ENCODE peak calls at places on chromosomes 13 and 19, in eight cellular contexts. J is H1, I is fibroblast of the aortic adventitia, Z is HFFc6, V is GM12865, W is GM20000, X is tibial artery, N is foreskin fibroblast. U is an unnamed sample.
A peak's percentile ranks its signal among the peaks of the same experiment; 100 is the strongest.

GRCh38 chr13:71015021-71015420 is 852.0 kb downstream of the DACH1 start:
- DNase-seq in V (no peak), I (no peak), Z (no peak), X (no peak), N (no peak), W (no peak), J (no peak), U (no peak)

GRCh38 chr19:10679743-10680142 is 21.5 kb upstream of the QTRT1 start:
- DNase-seq in Z (no peak), V (no peak), X (no peak), N (no peak), I (no peak), W (no peak), J (no peak), U (no peak)

GRCh38 chr19:35213678-35214632 is 14.6 kb downstream of the FAM187B start:
- DNase-seq in N (peak; percentile 52), W (peak; percentile 34), V (peak; percentile 96), J (no peak), X (peak; percentile 76), I (peak; percentile 77), Z (peak; percentile 68), U (no peak)

GRCh38 chr19:47637550-47637949 is 28.6 kb downstream of the BICRA start:
- DNase-seq in N (peak; percentile 29), V (no peak), W (no peak), Z (no peak), J (no peak), X (no peak), I (peak; percentile 14), U (no peak)

GRCh38 chr19:53333071-53333465 is 481 bp upstream of the ZNF845 start:
- DNase-seq in X (peak; percentile 68), N (peak; percentile 41), Z (no peak), J (no peak), W (no peak), I (no peak), V (peak; percentile 7), U (no peak)

GRCh38 chr13:41428155-41428554 is 29.2 kb upstream of the RGCC start:
- DNase-seq in J (no peak), N (no peak), X (no peak), W (peak; percentile 15), Z (no peak), I (no peak), V (no peak), U (no peak)

GRCh38 chr19:14383556-14383897 is 2.3 kb downstream of the ADGRE5 start:
- DNase-seq in Z (no peak), J (no peak), X (no peak), V (no peak), W (no peak), N (no peak), I (peak; percentile 51), U (no peak)

GRCh38 chr13:32645854-32646253 is 59.6 kb downstream of the PDS5B start:
- DNase-seq in V (peak; percentile 76), X (no peak), I (no peak), N (no peak), J (no peak), W (no peak), Z (no peak), U (no peak)

GRCh38 chr19:4144666-4145261 is 8.7 kb upstream of the CREB3L3 start:
- DNase-seq in V (no peak), W (no peak), J (no peak), I (peak; percentile 88), N (peak; percentile 60), Z (peak; percentile 7), X (no peak), U (no peak)

GRCh38 chr19:38587562-38587961 is 30.2 kb downstream of the MAP4K1 start:
- DNase-seq in I (no peak), N (no peak), V (no peak), W (no peak), X (no peak), Z (no peak), J (no peak), U (no peak)

GRCh38 chr13:97946951-97947588 is 6.4 kb upstream of the IPO5 start:
- DNase-seq in J (no peak), V (no peak), I (peak; percentile 94), N (peak; percentile 86), W (no peak), Z (peak; percentile 85), X (no peak), U (peak; percentile 48)

GRCh38 chr13:59823495-59823894 is 340.2 kb downstream of the DIAPH3 start:
- DNase-seq in X (no peak), J (no peak), Z (peak; percentile 64), N (peak; percentile 70), V (no peak), I (peak; percentile 48), W (no peak), U (no peak)

GRCh38 chr19:8161135-8161646 is 11.8 kb upstream of the FBN3 start:
- DNase-seq in V (peak; percentile 69), I (peak; percentile 7), W (peak; percentile 27), Z (no peak), N (no peak), J (no peak), X (no peak), U (no peak)

GRCh38 chr19:7126132-7126531 is 56.6 kb downstream of the ZNF557 start:
- DNase-seq in J (no peak), I (no peak), X (no peak), W (no peak), Z (no peak), N (no peak), V (no peak), U (no peak)

GRCh38 chr19:39544201-39544903 is 4.4 kb upstream of the EID2 start:
- DNase-seq in Z (peak; percentile 14), J (no peak), I (peak; percentile 15), X (no peak), N (peak; percentile 14), W (no peak), V (no peak), U (no peak)

GRCh38 chr13:67283602-67284001 is 53.5 kb upstream of the PCDH9 start:
- DNase-seq in X (no peak), W (no peak), V (no peak), N (no peak), I (no peak), J (no peak), Z (no peak), U (no peak)

GRCh38 chr19:5547881-5548280 is 19.9 kb downstream of the TINCR start:
- DNase-seq in Z (peak; percentile 46), X (no peak), J (no peak), V (peak; percentile 19), W (peak; percentile 56), I (peak; percentile 52), N (peak; percentile 36), U (no peak)
- TF ChIP-seq CTCF in Z (peak; percentile 74), X (no peak), J (peak; percentile 89), V (peak; percentile 30), W (no peak), I (peak; percentile 73), N (peak; percentile 48), U (peak; percentile 61)

DNA sequence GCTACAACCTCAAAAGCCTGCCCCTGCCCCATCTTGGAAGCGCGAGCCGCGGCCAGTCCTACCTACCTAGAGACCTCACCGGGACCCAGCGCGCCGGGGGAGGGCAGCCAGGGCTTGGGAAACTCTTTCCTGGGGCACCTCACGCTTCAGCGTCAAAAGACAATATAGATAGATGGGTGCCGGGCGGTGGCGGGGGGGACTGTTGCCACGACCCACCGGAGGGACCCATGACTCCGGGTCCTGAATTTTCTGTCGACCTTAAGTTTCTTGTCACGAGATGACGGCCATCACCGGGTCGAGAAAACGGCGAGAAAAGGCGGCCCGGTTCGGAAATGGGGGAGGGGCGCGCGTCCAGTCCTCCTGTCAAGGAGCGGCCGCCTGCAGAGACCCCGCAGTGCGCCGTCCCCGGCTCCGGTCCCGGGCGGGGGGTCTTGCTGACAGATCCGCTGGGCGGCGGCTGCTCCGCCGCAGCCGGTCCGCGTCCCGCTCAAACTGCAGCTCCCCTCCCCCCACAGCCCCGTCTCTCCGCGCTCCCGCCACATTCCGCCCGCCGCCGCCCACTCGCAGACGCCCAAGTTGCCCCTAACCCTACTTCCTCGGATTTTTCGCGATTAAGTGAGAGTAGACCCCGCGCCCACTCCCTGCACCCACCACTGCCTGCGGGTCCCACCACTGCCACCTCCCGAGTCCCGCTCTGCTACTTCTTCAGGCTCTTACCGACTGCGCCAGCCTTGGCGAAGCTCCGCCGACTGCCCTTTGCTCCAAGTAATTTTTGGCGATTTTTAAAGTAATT is 66.1 kb downstream of the KCNRG start:
- DNase-seq in I (no peak), V (peak; percentile 63), X (peak; percentile 80), J (no peak), Z (no peak), N (no peak), W (peak; percentile 25), U (no peak)
- TF ChIP-seq CTCF in I (no peak), V (no peak), X (no peak), J (peak; percentile 15), Z (peak; percentile 33), N (no peak), W (no peak), U (peak; percentile 23)

DNA sequence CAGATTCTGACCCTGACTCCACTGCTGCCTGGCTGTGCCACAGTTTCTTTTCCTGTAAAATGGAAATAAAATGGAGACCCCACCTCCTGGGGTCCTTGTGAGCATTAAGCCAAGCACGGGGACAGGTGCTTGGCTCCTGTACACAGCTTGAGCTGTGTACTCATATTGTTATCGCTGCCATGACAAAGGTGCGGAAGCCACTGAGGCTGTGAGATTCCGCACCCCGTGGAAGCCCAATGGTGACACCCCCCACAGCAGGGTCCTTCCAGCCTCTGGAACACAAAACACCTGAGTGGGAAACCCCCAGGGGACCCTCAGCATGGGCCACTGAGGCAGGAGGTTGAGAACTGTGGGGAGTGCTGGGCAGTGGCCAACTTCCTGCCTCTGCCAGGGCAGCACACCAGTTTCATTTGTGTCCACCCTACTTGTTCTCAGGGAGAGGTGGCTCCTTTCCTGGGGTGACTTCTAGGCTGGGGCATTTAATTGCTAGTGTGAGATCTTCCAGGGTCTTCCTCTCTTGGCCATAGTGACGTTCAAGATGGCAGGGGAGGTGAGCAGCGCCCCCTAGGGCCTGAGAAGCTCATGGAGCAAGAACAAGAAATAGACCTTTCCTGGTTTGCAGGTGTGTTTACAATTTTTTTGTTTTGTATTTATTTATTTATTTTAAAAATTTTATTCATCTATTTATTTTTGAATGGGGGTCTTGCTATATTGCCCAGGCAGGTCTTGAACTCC is 5.4 kb upstream of the JSRP1 start:
- DNase-seq in N (no peak), V (peak; percentile 78), I (peak; percentile 34), W (no peak), J (no peak), X (no peak), Z (no peak), U (no peak)
- TF ChIP-seq CTCF in N (peak; percentile 65), V (peak; percentile 73), I (peak; percentile 61), W (peak; percentile 46), J (peak; percentile 73), X (peak; percentile 17), Z (peak; percentile 81), U (peak; percentile 45)

DNA sequence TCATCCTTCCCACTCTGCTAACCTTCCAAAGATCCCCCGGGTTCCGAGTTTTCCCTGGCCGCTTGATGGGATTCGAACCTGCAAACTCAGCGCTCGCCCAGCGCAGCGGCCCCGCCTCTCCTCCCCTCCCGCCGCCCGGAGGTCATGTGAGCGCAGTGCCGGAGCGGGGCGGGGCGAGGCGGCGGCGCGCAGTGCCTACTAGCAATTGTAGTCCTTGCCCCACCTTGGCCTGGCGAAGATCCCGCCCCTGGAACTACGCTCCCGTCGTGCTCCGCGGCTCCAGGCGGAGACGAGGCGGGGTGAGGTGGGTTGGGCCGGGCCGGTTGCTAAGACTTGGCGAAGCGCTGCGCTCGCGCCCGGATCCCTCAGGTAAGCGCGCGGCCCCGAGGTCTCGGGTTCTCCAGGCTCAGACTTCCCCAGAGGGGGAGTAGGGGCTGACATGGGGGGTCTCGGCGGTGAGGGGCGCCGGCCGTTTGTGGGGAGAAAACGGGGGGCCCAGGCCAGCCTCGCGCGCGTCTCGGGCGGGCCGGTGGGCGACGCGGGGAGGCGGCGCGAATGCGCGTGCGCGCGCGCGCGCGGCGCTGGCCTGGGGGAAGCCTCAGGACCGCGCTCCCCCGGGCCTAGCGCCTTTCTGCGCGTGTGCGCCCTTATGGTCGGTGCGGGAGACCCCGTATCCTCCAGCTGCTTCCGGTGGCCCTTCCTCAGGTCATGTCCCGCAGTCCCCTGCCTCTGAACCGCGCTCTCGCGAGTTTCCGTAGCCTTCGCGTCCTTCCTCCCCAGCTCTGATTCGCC is at the start of the genes ADAT3 and SCAMP4:
- DNase-seq in X (peak; percentile 99), N (peak; percentile 99), J (peak; percentile 94), Z (peak; percentile 99), W (peak; percentile 98), I (peak; percentile 98), V (peak; percentile 100), U (peak; percentile 98)
- TF ChIP-seq CTCF in X (no peak), N (no peak), J (no peak), Z (no peak), W (no peak), I (no peak), V (no peak), U (no peak)